ENCODE peak calls at places on chromosomes 13 and 19, in six cellular contexts. B, M, J, G, O and E are unnamed samples.
A peak's percentile ranks its signal among the peaks of the same experiment; 100 is the strongest.

GRCh38 chr19:15286688-15287355 is 45.5 kb downstream of the BRD4 start:
- DNase-seq in O (no peak), G (no peak), M (no peak), J (no peak), B (no peak), E (no peak)

GRCh38 chr19:42097461-42097860 is 21.5 kb downstream of the ZNF574 start:
- DNase-seq in B (no peak), M (no peak), O (no peak), J (no peak), G (no peak), E (no peak)

GRCh38 chr19:20858861-20859260 is 64.2 kb upstream of the ZNF85 start:
- DNase-seq in G (no peak), M (no peak), J (peak; percentile 67), B (no peak), O (no peak), E (no peak)

GRCh38 chr13:98994080-98994479 is 16.2 kb upstream of the DOCK9 start:
- DNase-seq in G (no peak), M (no peak), J (no peak), O (no peak), B (no peak), E (no peak)

GRCh38 chr13:79988573-79988972 is 352.4 kb downstream of the SPRY2 start:
- DNase-seq in G (no peak), J (no peak), O (peak; percentile 15), M (peak; percentile 4), B (no peak), E (no peak)

GRCh38 chr13:34913040-34913439 is 29.0 kb upstream of the NBEA start:
- DNase-seq in J (peak; percentile 76), B (no peak), M (no peak), G (no peak), O (no peak), E (no peak)

GRCh38 chr13:33280550-33280905 is 5.0 kb downstream of the STARD13 start:
- DNase-seq in O (no peak), B (no peak), M (no peak), G (no peak), J (no peak), E (no peak)

GRCh38 chr13:107373551-107373950 is 805.6 kb upstream of the ARGLU1 start:
- DNase-seq in B (no peak), G (no peak), J (peak; percentile 33), O (no peak), M (peak; percentile 26), E (no peak)

GRCh38 chr19:4555657-4556561 is 3.6 kb downstream of the SEMA6B start:
- DNase-seq in B (no peak), G (peak; percentile 57), M (no peak), O (no peak), J (peak; percentile 92), E (no peak)

GRCh38 chr13:43246382-43246781 is 223.0 kb downstream of the DNAJC15 start:
- DNase-seq in M (no peak), J (no peak), O (no peak), B (no peak), G (no peak), E (no peak)

GRCh38 chr19:53172892-53173291 is 14.0 kb upstream of the ZNF347 start:
- DNase-seq in B (no peak), J (no peak), M (no peak), G (no peak), O (no peak), E (no peak)

GRCh38 chr13:108549989-108550388 is 79.4 kb upstream of the MYO16 start:
- DNase-seq in G (no peak), B (no peak), O (no peak), M (no peak), J (no peak), E (no peak)

GRCh38 chr13:45063261-45063870 is 56.9 kb upstream of the GTF2F2 start:
- DNase-seq in B (no peak), M (peak; percentile 17), G (no peak), O (no peak), J (no peak), E (no peak)

GRCh38 chr13:78409172-78409571 is 194.2 kb downstream of the POU4F1 start:
- DNase-seq in O (no peak), J (no peak), B (no peak), M (no peak), G (no peak), E (no peak)

GRCh38 chr13:48493076-48493765 is 39.7 kb downstream of the RCBTB2 start:
- DNase-seq in J (no peak), O (no peak), B (no peak), M (no peak), G (no peak), E (no peak)

GRCh38 chr13:44436589-44437337 is 63.1 kb downstream of the SERP2 start:
- DNase-seq in M (peak; percentile 89), O (peak; percentile 85), J (peak; percentile 97), G (peak; percentile 72), B (peak; percentile 28), E (peak; percentile 30)

GRCh38 chr19:18450934-18451836 is 13.3 kb upstream of the ISYNA1 start:
- DNase-seq in G (no peak), B (peak; percentile 70), M (peak; percentile 60), O (no peak), J (peak; percentile 86), E (peak; percentile 80)

GRCh38 chr13:45055198-45055901 is 65.0 kb upstream of the GTF2F2 start:
- DNase-seq in B (no peak), J (no peak), G (peak; percentile 25), M (peak; percentile 53), O (peak; percentile 83), E (no peak)

GRCh38 chr13:101297794-101298193 is 118.5 kb downstream of the NALCN start:
- DNase-seq in B (no peak), O (no peak), G (no peak), J (no peak), M (no peak), E (no peak)

GRCh38 chr19:11091343-11092153 is 2.3 kb downstream of the LDLR start:
- DNase-seq in G (peak; percentile 50), B (peak; percentile 45), J (no peak), M (peak; percentile 60), O (peak; percentile 82), E (no peak)

GRCh38 chr13:53170910-53171309 is 142.3 kb downstream of the OLFM4 start:
- DNase-seq in B (no peak), O (no peak), M (no peak), G (no peak), J (no peak), E (no peak)

GRCh38 chr13:101399365-101399764 is 16.9 kb downstream of the NALCN start:
- DNase-seq in M (no peak), B (no peak), J (no peak), O (no peak), G (no peak), E (no peak)